ENCODE peak calls at places on chromosomes 2 and 18, in ten cellular contexts. S is body of pancreas, F is NCI-H1105 treated with DMSO at 0.1 percent for 48 hours, Y is NCI-H1694, J is GM23338, T is posterior vena cava, Q is keratinocyte, E is astrocyte, L is EL, G is amygdala. A is an unnamed sample.
A peak's percentile ranks its signal among the peaks of the same experiment; 100 is the strongest.

GRCh38 chr2:203535784-203536590 is 886 bp upstream of the RAPH1 start:
- DNase-seq in S (no peak), F (no peak), Y (no peak), J (peak; percentile 23), T (no peak), Q (no peak), E (peak; percentile 64), L (peak; percentile 26), G (no peak), A (no peak)

GRCh38 chr2:74947703-74948102 is 10.7 kb upstream of the POLE4 start:
- DNase-seq in S (no peak), F (no peak), Y (no peak), J (peak; percentile 88), T (no peak), Q (no peak), E (no peak), L (no peak), G (no peak), A (no peak)

GRCh38 chr18:80168982-80169381 is 59.9 kb downstream of the ADNP2 start:
- DNase-seq in S (no peak), F (no peak), Y (no peak), J (no peak), T (peak; percentile 75), Q (no peak), E (no peak), L (no peak), G (no peak), A (no peak)

GRCh38 chr2:112181571-112182290 is 43.5 kb downstream of the FBLN7 start:
- DNase-seq in S (peak; percentile 16), F (peak; percentile 69), Y (no peak), J (peak; percentile 77), T (no peak), Q (no peak), E (no peak), L (no peak), G (no peak), A (peak; percentile 45)

GRCh38 chr18:49094136-49094535 is 143.4 kb upstream of the SMAD7 start:
- DNase-seq in S (no peak), F (no peak), Y (no peak), J (no peak), T (no peak), Q (no peak), E (peak; percentile 4), L (no peak), G (no peak), A (no peak)

GRCh38 chr18:71471963-71472725 is 1072.0 kb downstream of the CBLN2 start:
- DNase-seq in S (no peak), F (no peak), Y (no peak), J (no peak), T (no peak), Q (no peak), E (no peak), L (no peak), G (no peak), A (no peak)

GRCh38 chr2:171160119-171160629 is 519 bp downstream of the TLK1 start:
- DNase-seq in S (peak; percentile 68), F (peak; percentile 71), Y (peak; percentile 54), J (peak; percentile 72), T (peak; percentile 90), Q (no peak), E (peak; percentile 42), L (peak; percentile 71), G (no peak), A (peak; percentile 73)

GRCh38 chr18:44536041-44536440 is 144.6 kb upstream of the SETBP1 start:
- DNase-seq in S (no peak), F (no peak), Y (no peak), J (no peak), T (no peak), Q (peak; percentile 21), E (peak; percentile 86), L (peak; percentile 68), G (no peak), A (no peak)

GRCh38 chr2:94987074-94988020 is 38.2 kb upstream of the MAL start:
- DNase-seq in S (no peak), F (no peak), Y (no peak), J (no peak), T (peak; percentile 52), Q (no peak), E (no peak), L (no peak), G (no peak), A (no peak)

GRCh38 chr18:9404565-9405060 is 70.0 kb downstream of the TWSG1 start:
- DNase-seq in S (no peak), F (no peak), Y (no peak), J (no peak), T (no peak), Q (no peak), E (peak; percentile 70), L (no peak), G (no peak), A (no peak)

GRCh38 chr18:39732918-39733317 is 2167.3 kb upstream of the CELF4 start:
- DNase-seq in S (no peak), F (peak; percentile 13), Y (no peak), J (peak; percentile 43), T (no peak), Q (no peak), E (no peak), L (no peak), G (no peak), A (no peak)

GRCh38 chr2:225995788-225996476 is 596.4 kb downstream of the NYAP2 start:
- DNase-seq in S (no peak), F (no peak), Y (no peak), J (no peak), T (no peak), Q (no peak), E (peak; percentile 65), L (peak; percentile 48), G (no peak), A (no peak)

GRCh38 chr18:14900435-14900834 is 152.5 kb downstream of the ANKRD30B start:
- DNase-seq in S (no peak), F (no peak), Y (no peak), J (no peak), T (no peak), Q (no peak), E (no peak), L (no peak), G (no peak), A (no peak)

GRCh38 chr2:170739048-170739447 is 23.9 kb downstream of the SP5 start:
- DNase-seq in S (no peak), F (no peak), Y (no peak), J (no peak), T (no peak), Q (peak; percentile 94), E (peak; percentile 96), L (peak; percentile 95), G (no peak), A (no peak)

GRCh38 chr18:26461405-26461804 is 86.9 kb downstream of the KCTD1 start:
- DNase-seq in S (no peak), F (no peak), Y (no peak), J (no peak), T (no peak), Q (no peak), E (no peak), L (no peak), G (no peak), A (no peak)

GRCh38 chr2:235495373-235496238 is 1.8 kb downstream of the AGAP1 start:
- DNase-seq in S (peak; percentile 26), F (peak; percentile 17), Y (peak; percentile 23), J (no peak), T (peak; percentile 62), Q (no peak), E (no peak), L (peak; percentile 28), G (no peak), A (no peak)

GRCh38 chr18:27861539-27861938 is 315.4 kb downstream of the CDH2 start:
- DNase-seq in S (no peak), F (peak; percentile 92), Y (peak; percentile 90), J (no peak), T (no peak), Q (no peak), E (no peak), L (no peak), G (no peak), A (no peak)

GRCh38 chr2:111118455-111119003 is 2.2 kb upstream of the BCL2L11 start:
- DNase-seq in S (no peak), F (no peak), Y (no peak), J (peak; percentile 53), T (peak; percentile 83), Q (no peak), E (no peak), L (no peak), G (no peak), A (no peak)

GRCh38 chr2:144477281-144477942 is 42.5 kb downstream of the ZEB2 start:
- DNase-seq in S (no peak), F (no peak), Y (peak; percentile 48), J (no peak), T (no peak), Q (no peak), E (peak; percentile 72), L (peak; percentile 55), G (no peak), A (no peak)

GRCh38 chr2:76019130-76019529 is 308.4 kb upstream of the GCFC2 start:
- DNase-seq in S (no peak), F (no peak), Y (no peak), J (no peak), T (no peak), Q (no peak), E (no peak), L (no peak), G (no peak), A (no peak)

GRCh38 chr2:26724004-26724750 is 31.7 kb downstream of the KCNK3 start:
- DNase-seq in S (peak; percentile 78), F (no peak), Y (no peak), J (no peak), T (peak; percentile 92), Q (no peak), E (peak; percentile 78), L (peak; percentile 94), G (no peak), A (no peak)

GRCh38 chr2:208939852-208940251 is 484.0 kb upstream of the MAP2 start:
- DNase-seq in S (no peak), F (no peak), Y (no peak), J (no peak), T (no peak), Q (no peak), E (no peak), L (no peak), G (no peak), A (no peak)

GRCh38 chr2:146734042-146734715 is 1110.7 kb upstream of the ACVR2A start:
- DNase-seq in S (no peak), F (peak; percentile 59), Y (peak; percentile 78), J (peak; percentile 74), T (no peak), Q (no peak), E (peak; percentile 24), L (peak; percentile 54), G (no peak), A (no peak)

GRCh38 chr2:199738723-199739412 is 112.1 kb downstream of the FTCDNL1 start:
- DNase-seq in S (no peak), F (no peak), Y (no peak), J (no peak), T (no peak), Q (no peak), E (no peak), L (peak; percentile 63), G (no peak), A (no peak)

GRCh38 chr2:120702061-120702460 is 33.6 kb upstream of the GLI2 start:
- DNase-seq in S (no peak), F (no peak), Y (peak; percentile 60), J (no peak), T (no peak), Q (no peak), E (no peak), L (no peak), G (no peak), A (no peak)

GRCh38 chr2:229870903-229871650 is 50.7 kb downstream of the TRIP12 start:
- DNase-seq in S (no peak), F (no peak), Y (no peak), J (no peak), T (no peak), Q (peak; percentile 9), E (no peak), L (peak; percentile 70), G (no peak), A (no peak)

GRCh38 chr2:97067279-97068004 is 27.2 kb downstream of the FAHD2B start:
- DNase-seq in S (no peak), F (no peak), Y (no peak), J (no peak), T (no peak), Q (no peak), E (no peak), L (no peak), G (no peak), A (no peak)

GRCh38 chr2:126359494-126359893 is 296.5 kb upstream of the GYPC start:
- DNase-seq in S (no peak), F (peak; percentile 15), Y (no peak), J (peak; percentile 33), T (no peak), Q (no peak), E (no peak), L (peak; percentile 1), G (no peak), A (no peak)